ENCODE peak calls at places on chromosomes 4 and X, in eight cellular contexts. Y is GM12878, C is breast epithelium, D is vagina, U is stomach, O is GM23338, H is SK-N-SH, V is HCT116. P is an unnamed sample.

GRCh38 chr4:98474408-98474844 is 184.0 kb downstream of the TSPAN5 start:
- DNase-seq in Y (no peak), C (no peak), D (no peak), U (no peak), O (no peak), H (no peak), V (no peak), P (no peak)

GRCh38 chrX:84469226-84469625 is 33.0 kb downstream of the HDX start:
- DNase-seq in Y (no peak), C (no peak), D (no peak), U (no peak), O (no peak), H (peak; percentile 18), V (no peak), P (no peak)

GRCh38 chr4:36244257-36245084 is at the start of gene ARAP2:
- DNase-seq in Y (no peak), C (peak; percentile 59), D (no peak), U (peak; percentile 80), O (peak; percentile 74), H (peak; percentile 19), V (peak; percentile 61), P (peak; percentile 67)

GRCh38 chrX:79138658-79139241 is 5.7 kb upstream of the GPR174 start:
- DNase-seq in Y (peak; percentile 79), C (no peak), D (no peak), U (no peak), O (no peak), H (no peak), V (no peak), P (no peak)

GRCh38 chr4:159977907-159978617 is 875.2 kb downstream of the RAPGEF2 start:
- DNase-seq in Y (no peak), C (no peak), D (no peak), U (no peak), O (no peak), H (no peak), V (no peak), P (no peak)

GRCh38 chr4:2289311-2289954 is 27.5 kb upstream of the MXD4 start:
- DNase-seq in Y (no peak), C (peak; percentile 49), D (no peak), U (no peak), O (no peak), H (no peak), V (no peak), P (peak; percentile 55)

GRCh38 chrX:124555036-124555595 is 208.8 kb downstream of the SH2D1A start:
- DNase-seq in Y (no peak), C (no peak), D (no peak), U (no peak), O (no peak), H (no peak), V (no peak), P (no peak)

GRCh38 chr4:1573830-1574459 is 110.2 kb downstream of the FAM53A start:
- DNase-seq in Y (no peak), C (no peak), D (no peak), U (no peak), O (no peak), H (no peak), V (no peak), P (peak; percentile 51)

GRCh38 chr4:148935179-148935578 is 493.0 kb upstream of the NR3C2 start:
- DNase-seq in Y (no peak), C (no peak), D (no peak), U (no peak), O (no peak), H (no peak), V (no peak), P (no peak)

GRCh38 chrX:49178537-49178936 is 6.8 kb downstream of the PLP2 start:
- DNase-seq in Y (no peak), C (no peak), D (no peak), U (no peak), O (no peak), H (no peak), V (no peak), P (peak; percentile 62)

GRCh38 chr4:185833055-185833598 is 21.1 kb upstream of the SORBS2 start:
- DNase-seq in Y (no peak), C (no peak), D (no peak), U (no peak), O (no peak), H (no peak), V (no peak), P (no peak)

GRCh38 chrX:72060196-72060974 is 71.3 kb downstream of the RTL5 start:
- DNase-seq in Y (no peak), C (no peak), D (no peak), U (no peak), O (peak; percentile 76), H (peak; percentile 68), V (no peak), P (no peak)

GRCh38 chr4:137025484-137026059 is 506.7 kb downstream of the PCDH18 start:
- DNase-seq in Y (no peak), C (no peak), D (no peak), U (no peak), O (peak; percentile 11), H (no peak), V (no peak), P (no peak)

GRCh38 chr4:182925298-182925738 is 8.1 kb upstream of the DCTD start:
- DNase-seq in Y (peak; percentile 47), C (no peak), D (no peak), U (peak; percentile 83), O (peak; percentile 89), H (peak; percentile 79), V (peak; percentile 91), P (no peak)

GRCh38 chr4:94550352-94550751 is 98.6 kb downstream of the PDLIM5 start:
- DNase-seq in Y (no peak), C (no peak), D (no peak), U (no peak), O (no peak), H (no peak), V (no peak), P (no peak)

GRCh38 chr4:145347684-145348083 is 134.0 kb upstream of the SMAD1 start:
- DNase-seq in Y (no peak), C (no peak), D (no peak), U (no peak), O (no peak), H (no peak), V (no peak), P (no peak)

GRCh38 chrX:110421499-110422455 is 63.1 kb downstream of the RTL9 start:
- DNase-seq in Y (no peak), C (peak; percentile 55), D (no peak), U (peak; percentile 80), O (no peak), H (no peak), V (no peak), P (no peak)

GRCh38 chr4:2848449-2848848 is 4.8 kb downstream of the ADD1 start:
- DNase-seq in Y (no peak), C (no peak), D (no peak), U (peak; percentile 24), O (no peak), H (no peak), V (no peak), P (no peak)

GRCh38 chr4:113222431-113222979 is 173.1 kb downstream of the ANK2 start:
- DNase-seq in Y (no peak), C (no peak), D (no peak), U (no peak), O (peak; percentile 33), H (no peak), V (no peak), P (no peak)

DNA sequence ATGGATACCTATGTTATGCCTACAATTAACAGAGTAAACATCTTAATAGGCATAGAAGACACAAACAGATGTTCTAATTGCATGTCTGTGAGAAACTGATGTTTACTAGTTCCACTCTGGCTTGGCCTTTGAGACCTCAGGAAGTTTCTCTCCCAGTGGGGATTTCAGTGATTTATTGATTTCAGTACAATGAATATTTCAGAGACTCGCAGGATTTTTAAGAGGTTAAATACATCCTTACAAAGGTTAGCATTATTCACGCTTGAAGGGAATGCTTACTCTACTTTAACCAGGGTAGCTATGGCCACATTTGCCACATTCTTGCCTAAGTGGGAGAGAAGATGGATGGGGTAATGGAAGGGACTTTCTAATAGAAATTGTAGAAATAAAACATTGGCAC is 480.0 kb downstream of the SPRY1 start:
- DNase-seq in Y (no peak), C (no peak), D (no peak), U (no peak), O (no peak), H (no peak), V (no peak), P (no peak)
- TF ChIP-seq POLR2AphosphoS5 in Y (no peak), C (no peak), D (no peak), U (no peak), O (no peak), H (no peak), V (no peak), P (no peak)

GRCh38 chr4:124464836-124465235 is 247.7 kb downstream of the ANKRD50 start:
- DNase-seq in Y (no peak), C (no peak), D (no peak), U (no peak), O (no peak), H (no peak), V (no peak), P (no peak)
- TF ChIP-seq CTCF in Y (no peak), C (no peak), D (no peak), U (no peak), O (no peak), H (no peak), V (no peak), P (no peak)

DNA sequence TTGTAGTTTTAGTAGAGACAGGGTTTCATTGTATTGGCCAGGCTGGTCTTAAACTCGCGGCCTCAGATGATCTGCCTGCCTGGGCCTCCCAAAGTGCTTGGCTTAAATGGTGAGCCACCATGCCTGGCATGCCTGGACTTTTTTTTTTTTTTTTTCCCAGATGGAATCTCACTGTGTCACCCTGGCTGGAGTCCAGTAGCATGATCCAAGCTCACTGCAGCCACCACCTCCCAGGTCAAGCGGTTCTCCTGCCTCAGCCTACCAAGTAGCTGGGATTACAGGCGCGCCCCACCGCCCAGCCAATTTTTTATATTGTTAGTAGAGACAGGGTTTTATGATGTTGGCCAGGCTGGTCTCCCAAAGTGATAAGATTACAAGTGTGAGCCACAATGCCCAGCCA is 8.4 kb downstream of the UBE2K start:
- DNase-seq in Y (no peak), C (peak; percentile 57), D (no peak), U (peak; percentile 77), O (no peak), H (no peak), V (peak; percentile 51), P (peak; percentile 74)
- TF ChIP-seq POLR2AphosphoS5 in Y (no peak), C (no peak), D (no peak), U (no peak), O (no peak), H (no peak), V (peak; percentile 39), P (no peak)

DNA sequence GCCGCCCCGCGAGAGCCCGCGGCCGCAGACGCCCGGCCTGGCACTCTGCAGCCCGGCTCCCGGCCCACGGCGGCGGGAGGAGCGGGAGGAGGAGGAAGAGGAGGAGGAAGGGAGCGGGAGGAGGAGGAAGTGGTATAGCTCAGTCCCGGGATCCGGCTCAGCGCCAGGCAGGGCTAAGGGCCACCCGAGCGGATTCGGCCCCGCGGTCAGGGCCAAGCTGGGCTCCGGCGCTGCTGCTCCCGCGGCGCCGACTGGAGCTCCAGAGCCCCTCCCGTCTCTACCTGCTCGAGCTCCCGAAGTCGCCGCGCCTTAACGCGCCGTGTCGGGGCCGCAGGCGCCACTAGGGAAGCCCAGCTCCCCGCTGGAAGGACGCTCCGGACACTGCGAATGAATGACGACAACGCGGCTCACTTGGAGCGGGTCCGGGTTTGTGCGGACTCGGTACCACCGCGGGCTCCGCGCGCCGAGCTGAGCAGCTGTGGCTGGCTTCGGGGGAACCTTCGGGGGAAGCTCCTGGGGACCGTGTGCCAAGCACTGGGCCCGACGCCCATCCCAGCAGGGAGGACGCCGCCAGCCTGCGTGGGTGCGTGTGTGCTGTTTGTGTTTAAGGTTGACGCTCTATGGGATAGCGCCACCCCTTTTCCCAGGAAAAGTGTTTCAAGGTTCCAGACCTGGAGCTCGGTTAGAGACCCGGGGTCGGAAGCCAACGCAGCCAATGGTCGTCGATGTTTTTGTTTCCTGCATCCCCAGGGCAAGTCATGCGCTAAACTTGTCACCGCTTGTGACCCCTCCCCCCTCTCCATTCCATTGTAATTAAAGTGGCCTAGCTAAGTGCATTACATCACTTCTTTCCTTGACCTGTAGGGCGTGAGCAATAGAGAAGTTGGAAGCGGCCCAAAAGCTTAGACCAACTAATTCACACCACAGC is at the start of gene TBC1D9:
- DNase-seq in Y (peak; percentile 25), C (peak; percentile 86), D (no peak), U (peak; percentile 79), O (peak; percentile 97), H (peak; percentile 81), V (peak; percentile 86), P (peak; percentile 86)
- TF ChIP-seq CTCF in Y (no peak), C (peak; percentile 62), D (no peak), U (no peak), O (no peak), H (no peak), V (no peak), P (no peak)